ENCODE peak calls at places on chromosomes 3 and 15, in eight cellular contexts. E, Z, X, B, U, W, Y and L are unnamed samples.

GRCh38 chr3:78765671-78766485 is 1001.9 kb downstream of the ROBO1 start:
- DNase-seq in E (peak), Z (no peak), X (no peak), B (no peak), U (no peak), W (peak), Y (no peak), L (no peak)

GRCh38 chr15:36579792-36580431 is 486 bp downstream of the CDIN1 start:
- DNase-seq in E (peak), Z (peak), X (no peak), B (no peak), U (no peak), W (no peak), Y (no peak), L (no peak)

GRCh38 chr3:124885466-124886167 is 1.5 kb downstream of the ITGB5 start:
- DNase-seq in E (peak), Z (no peak), X (no peak), B (peak), U (no peak), W (peak), Y (no peak), L (peak)

GRCh38 chr3:1082024-1082633 is 10.7 kb upstream of the CNTN6 start:
- DNase-seq in E (peak), Z (no peak), X (no peak), B (peak), U (no peak), W (peak), Y (no peak), L (no peak)

GRCh38 chr3:178875157-178875556 is 196.5 kb downstream of the ZMAT3 start:
- DNase-seq in E (no peak), Z (no peak), X (no peak), B (no peak), U (no peak), W (no peak), Y (no peak), L (no peak)

GRCh38 chr15:62618432-62618831 is 424.1 kb upstream of the TPM1 start:
- DNase-seq in E (peak), Z (no peak), X (no peak), B (no peak), U (peak), W (peak), Y (no peak), L (peak)

GRCh38 chr15:60423540-60423939 is 25.8 kb upstream of the ANXA2 start:
- DNase-seq in E (peak), Z (no peak), X (no peak), B (no peak), U (peak), W (peak), Y (no peak), L (no peak)

GRCh38 chr3:37161351-37161750 is 13.0 kb downstream of the LRRFIP2 start:
- DNase-seq in E (peak), Z (no peak), X (no peak), B (no peak), U (no peak), W (no peak), Y (no peak), L (no peak)

GRCh38 chr3:132549890-132550578 is 47.0 kb upstream of the ACKR4 start:
- DNase-seq in E (peak), Z (no peak), X (no peak), B (no peak), U (no peak), W (peak), Y (no peak), L (peak)

GRCh38 chr15:45333550-45333949 is 44.8 kb downstream of the GATM start:
- DNase-seq in E (peak), Z (no peak), X (no peak), B (no peak), U (no peak), W (peak), Y (no peak), L (no peak)

GRCh38 chr3:161386991-161387390 is 15.7 kb upstream of the SPTSSB start:
- DNase-seq in E (no peak), Z (no peak), X (no peak), B (no peak), U (no peak), W (no peak), Y (no peak), L (no peak)

GRCh38 chr3:66863205-66864135 is 134.6 kb upstream of the KBTBD8 start:
- DNase-seq in E (no peak), Z (no peak), X (no peak), B (no peak), U (no peak), W (no peak), Y (no peak), L (no peak)

GRCh38 chr3:127817331-127817821 is 4.9 kb downstream of the MGLL start:
- DNase-seq in E (peak), Z (no peak), X (no peak), B (no peak), U (peak), W (no peak), Y (no peak), L (peak)

GRCh38 chr3:128236667-128237066 is 83.4 kb downstream of the EEFSEC start:
- DNase-seq in E (no peak), Z (no peak), X (no peak), B (no peak), U (no peak), W (no peak), Y (no peak), L (no peak)

GRCh38 chr3:14139771-14140170 is 14.9 kb downstream of the TMEM43 start:
- DNase-seq in E (no peak), Z (no peak), X (no peak), B (no peak), U (no peak), W (no peak), Y (no peak), L (no peak)